ENCODE peak calls at places on chromosomes 5 and 9, in seven cellular contexts. I is WTC11, Y is HepG2, F is HEK293T, A is H1, G is GM12878, H is K562. K is an unnamed sample.

GRCh38 chr9:83544002-83544698 is 5.9 kb upstream of the FRMD3 start:
- DNase-seq in I (no peak), Y (peak; percentile 75), F (peak; percentile 57), A (no peak), G (peak; percentile 8), H (peak; percentile 27), K (peak; percentile 42)

GRCh38 chr5:54009828-54010227 is 300.5 kb downstream of the ARL15 start:
- DNase-seq in I (no peak), Y (no peak), F (no peak), A (no peak), G (no peak), H (no peak), K (no peak)

GRCh38 chr9:35871514-35871913 is 1.3 kb upstream of the OR13J1 start:
- DNase-seq in I (no peak), Y (no peak), F (no peak), A (peak; percentile 35), G (no peak), H (no peak), K (no peak)

GRCh38 chr9:114546851-114547250 is 40.7 kb upstream of the ATP6V1G1 start:
- DNase-seq in I (no peak), Y (no peak), F (no peak), A (no peak), G (no peak), H (no peak), K (no peak)

GRCh38 chr5:180423133-180423532 is 70.0 kb upstream of the GFPT2 start:
- DNase-seq in I (no peak), Y (no peak), F (no peak), A (no peak), G (no peak), H (no peak), K (no peak)

GRCh38 chr9:96859461-96860198 is 5.3 kb upstream of the ZNF782 start:
- DNase-seq in I (no peak), Y (no peak), F (no peak), A (no peak), G (no peak), H (no peak), K (no peak)

GRCh38 chr5:131200560-131200959 is 29.8 kb downstream of the LYRM7 start:
- DNase-seq in I (no peak), Y (no peak), F (no peak), A (no peak), G (no peak), H (no peak), K (no peak)

GRCh38 chr9:28456886-28457285 is 883.6 kb upstream of the C9orf72 start:
- DNase-seq in I (no peak), Y (no peak), F (no peak), A (no peak), G (no peak), H (no peak), K (no peak)

GRCh38 chr9:38380872-38381534 is 11.5 kb upstream of the ALDH1B1 start:
- DNase-seq in I (no peak), Y (peak; percentile 98), F (no peak), A (peak; percentile 61), G (no peak), H (peak; percentile 57), K (no peak)

GRCh38 chr5:138503487-138504270 is 38.4 kb downstream of the EGR1 start:
- DNase-seq in I (peak; percentile 27), Y (peak; percentile 56), F (peak; percentile 69), A (no peak), G (peak; percentile 17), H (peak; percentile 75), K (peak; percentile 34)

GRCh38 chr5:135312255-135312935 is 86.6 kb downstream of the MACROH2A1 start:
- DNase-seq in I (no peak), Y (no peak), F (no peak), A (no peak), G (no peak), H (no peak), K (no peak)

GRCh38 chr5:10573487-10574145 is 9.7 kb downstream of the ANKRD33B start:
- DNase-seq in I (no peak), Y (no peak), F (no peak), A (no peak), G (no peak), H (no peak), K (no peak)

GRCh38 chr5:124162782-124163532 is 583.5 kb downstream of the ZNF608 start:
- DNase-seq in I (no peak), Y (peak; percentile 49), F (no peak), A (no peak), G (no peak), H (no peak), K (no peak)

GRCh38 chr9:108056805-108057386 is 567.3 kb upstream of the KLF4 start:
- DNase-seq in I (no peak), Y (no peak), F (no peak), A (no peak), G (no peak), H (no peak), K (no peak)

GRCh38 chr5:11497651-11498050 is 406.6 kb downstream of the CTNND2 start:
- DNase-seq in I (no peak), Y (no peak), F (no peak), A (no peak), G (no peak), H (no peak), K (no peak)

DNA sequence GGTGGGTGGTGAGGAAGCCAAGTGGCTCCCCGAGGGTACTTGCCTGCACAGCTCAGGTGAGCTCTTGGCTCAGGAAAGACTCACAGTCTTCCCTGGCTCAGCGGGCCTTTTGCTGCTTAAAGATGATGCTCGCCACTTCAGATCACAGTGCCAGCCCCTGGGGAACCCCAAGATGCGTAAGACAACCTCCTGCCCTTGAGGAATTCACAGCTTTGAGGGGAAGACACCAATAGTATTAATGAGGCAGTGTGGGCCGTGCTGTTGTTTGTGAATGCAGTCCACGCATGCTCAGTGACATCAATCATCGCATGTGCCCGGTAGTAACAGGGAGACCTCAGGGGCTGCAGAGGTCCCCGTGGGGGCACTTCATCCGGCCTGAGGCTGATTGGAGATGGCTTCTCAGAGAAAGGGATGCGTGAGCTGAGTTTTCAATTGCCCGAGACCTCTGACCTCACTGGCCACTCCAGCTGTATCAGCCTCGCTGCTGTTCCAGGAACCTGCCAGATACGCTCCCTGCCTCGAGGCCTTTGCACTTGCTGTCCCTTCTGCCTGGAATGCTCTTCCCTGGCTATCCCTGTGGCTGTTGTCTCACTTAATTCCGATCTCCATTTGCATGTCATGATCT is 36.9 kb downstream of the ERGIC1 start:
- DNase-seq in I (no peak), Y (no peak), F (no peak), A (no peak), G (no peak), H (no peak), K (no peak)
- TF ChIP-seq SP1 in I (no peak), Y (no peak), F (no peak), A (no peak), G (no peak), H (no peak), K (no peak)

DNA sequence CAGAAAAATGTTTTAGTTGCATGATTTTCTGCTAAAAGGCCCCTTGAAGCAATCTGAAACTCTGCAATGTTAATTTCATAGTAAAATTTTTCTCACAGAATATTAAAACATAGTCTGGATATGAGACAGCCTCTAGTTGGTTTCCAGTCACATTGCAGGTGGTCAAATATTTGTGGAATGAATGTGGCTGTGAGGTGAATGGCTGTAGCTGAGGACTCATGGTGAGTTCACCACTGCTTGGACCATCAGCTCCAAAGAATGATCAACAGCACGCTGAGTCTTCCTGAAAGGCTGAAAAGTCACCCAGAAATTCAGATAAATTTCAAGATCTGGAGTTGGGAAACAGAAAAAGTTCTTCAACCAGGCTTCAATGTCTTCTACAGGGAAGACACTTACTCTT is 79.8 kb downstream of the MAT2B start:
- DNase-seq in I (no peak), Y (no peak), F (no peak), A (no peak), G (no peak), H (no peak), K (no peak)
- TF ChIP-seq SP1 in I (no peak), Y (no peak), F (no peak), A (no peak), G (no peak), H (no peak), K (no peak)

GRCh38 chr9:78123808-78124207 is 92.2 kb upstream of the GNAQ start:
- DNase-seq in I (no peak), Y (no peak), F (no peak), A (no peak), G (no peak), H (no peak), K (no peak)

GRCh38 chr9:78122631-78123030 is 91.0 kb upstream of the GNAQ start:
- DNase-seq in I (no peak), Y (no peak), F (no peak), A (no peak), G (no peak), H (no peak), K (no peak)

GRCh38 chr9:78118742-78119473 is 87.3 kb upstream of the GNAQ start:
- DNase-seq in I (no peak), Y (no peak), F (no peak), A (no peak), G (peak; percentile 35), H (no peak), K (no peak)

GRCh38 chr9:78121488-78121887 is 89.9 kb upstream of the GNAQ start:
- DNase-seq in I (peak; percentile 80), Y (peak; percentile 36), F (peak; percentile 49), A (peak; percentile 83), G (no peak), H (peak; percentile 39), K (peak; percentile 35)
- TF ChIP-seq SP1 in I (no peak), Y (no peak), F (no peak), A (no peak), G (no peak), H (no peak), K (no peak)

GRCh38 chr5:176134529-176135223 is 103.5 kb upstream of the SIMC1 start:
- DNase-seq in I (no peak), Y (no peak), F (no peak), A (peak; percentile 52), G (no peak), H (no peak), K (no peak)
- TF ChIP-seq SP1 in I (no peak), Y (no peak), F (no peak), A (no peak), G (no peak), H (no peak), K (no peak)

DNA sequence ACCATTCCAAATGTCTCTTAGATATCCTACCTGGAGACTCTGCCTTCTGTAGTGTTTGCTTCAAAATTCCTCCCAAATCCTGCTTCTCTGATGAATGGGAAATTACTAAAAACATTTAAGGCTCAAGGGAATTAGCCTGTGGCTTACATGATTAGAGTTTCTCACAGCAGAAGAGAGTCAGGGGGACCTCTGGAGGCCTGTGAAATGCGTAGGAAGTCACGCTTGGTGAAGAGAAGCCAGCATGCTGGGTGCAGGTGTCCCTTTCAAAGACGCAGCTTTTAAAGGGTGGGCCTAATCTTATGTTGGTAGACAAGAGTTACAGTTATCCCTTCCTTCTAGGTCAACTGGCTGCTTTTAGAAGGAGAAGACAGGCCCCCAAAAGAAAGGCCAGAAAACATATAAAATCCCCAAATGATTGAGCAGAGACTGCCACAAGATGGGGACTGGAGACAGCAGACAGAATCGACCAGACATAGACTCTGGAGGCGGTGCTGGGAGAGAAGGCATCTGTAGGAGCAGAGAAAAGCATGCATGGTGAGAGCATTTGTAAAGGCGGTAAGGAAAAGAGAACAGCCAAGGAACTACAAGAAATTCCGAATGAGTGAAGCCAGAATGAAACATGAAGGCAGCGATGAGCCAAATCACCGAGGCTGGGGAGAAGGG is 42.3 kb downstream of the B4GALT1 start:
- DNase-seq in I (no peak), Y (no peak), F (no peak), A (no peak), G (no peak), H (no peak), K (no peak)
- TF ChIP-seq SP1 in I (no peak), Y (no peak), F (no peak), A (no peak), G (no peak), H (no peak), K (no peak)